ENCODE peak calls at places on chromosomes 3 and 15, in seven cellular contexts. D is activated T-helper 1 cell treated with anti-CD3 and anti-CD28 coated beads, Interleukin-12 subunit alpha, Interleukin-12 subunit beta, Interleukin-2, Interleukin-4 antibody, amounts not matched to agents 30 ng/mL and 10 ng/mL and 1 ng/mL, durations not matched to agents 14 hours and 24 hours and 36 hours; F is RWPE1; A is dorsolateral prefrontal cortex; N is skeletal muscle cell; L is T-helper 2 cell; R is K562. Y is an unnamed sample.

GRCh38 chr3:143754090-143754489 is 94.2 kb downstream of the SLC9A9 start:
- DNase-seq in N (no peak), D (no peak), L (no peak), A (no peak), F (no peak), R (no peak), Y (no peak)

GRCh38 chr15:56233549-56233948 is 10.1 kb downstream of the RFX7 start:
- DNase-seq in L (no peak), D (no peak), A (no peak), F (no peak), R (no peak), N (no peak), Y (no peak)

GRCh38 chr15:38070778-38071177 is 136.3 kb downstream of the TMCO5A start:
- DNase-seq in D (no peak), F (no peak), L (no peak), N (no peak), A (no peak), R (no peak), Y (no peak)

GRCh38 chr3:39978293-39978692 is 168.9 kb downstream of the MYRIP start:
- DNase-seq in A (no peak), F (no peak), R (no peak), N (no peak), D (no peak), L (no peak), Y (no peak)

GRCh38 chr3:55571913-55572312 is 84.8 kb upstream of the WNT5A start:
- DNase-seq in F (no peak), A (peak), L (no peak), D (no peak), N (no peak), R (no peak), Y (no peak)

GRCh38 chr3:108437439-108437838 is 73.0 kb downstream of the MYH15 start:
- DNase-seq in R (no peak), N (no peak), D (no peak), A (no peak), F (no peak), L (no peak), Y (no peak)

GRCh38 chr3:107990433-107990832 is 100.4 kb downstream of the CD47 start:
- DNase-seq in D (no peak), R (no peak), L (no peak), F (no peak), A (no peak), N (no peak), Y (no peak)

GRCh38 chr15:65811835-65812234 is 19.7 kb upstream of the DENND4A start:
- DNase-seq in A (no peak), R (no peak), D (no peak), N (no peak), F (no peak), L (no peak), Y (no peak)

GRCh38 chr3:46141807-46142206 is 66.3 kb downstream of the CCR1 start:
- DNase-seq in F (no peak), A (no peak), N (no peak), D (no peak), L (no peak), R (no peak), Y (no peak)

GRCh38 chr15:44536298-44536961 is 517 bp upstream of the EIF3J start:
- DNase-seq in L (no peak), R (peak), D (peak), A (peak), N (no peak), F (peak), Y (peak)

GRCh38 chr3:116453676-116454346 is 8.5 kb upstream of the LSAMP start:
- DNase-seq in R (no peak), N (no peak), D (no peak), L (no peak), F (no peak), A (no peak), Y (no peak)

GRCh38 chr3:64207289-64208086 is 17.8 kb downstream of the PRICKLE2 start:
- DNase-seq in L (no peak), D (no peak), R (no peak), N (no peak), A (no peak), F (no peak), Y (no peak)

GRCh38 chr3:11907667-11908660 is 61.3 kb upstream of the TAMM41 start:
- DNase-seq in N (no peak), F (no peak), L (no peak), A (peak), D (no peak), R (no peak), Y (no peak)

GRCh38 chr3:179687967-179688535 is 35.2 kb downstream of the USP13 start:
- DNase-seq in N (no peak), F (no peak), D (no peak), R (no peak), L (peak), A (no peak), Y (no peak)

GRCh38 chr3:12557472-12558105 is 702 bp downstream of the MKRN2 start:
- DNase-seq in A (no peak), D (no peak), F (no peak), R (peak), L (peak), N (no peak), Y (no peak)

GRCh38 chr3:46921871-46922271 is 44.4 kb downstream of the PTH1R start:
- DNase-seq in N (no peak), L (no peak), F (no peak), A (no peak), D (no peak), R (no peak), Y (no peak)

GRCh38 chr3:112619295-112619694 is 21.6 kb downstream of the CCDC80 start:
- DNase-seq in R (peak), A (no peak), L (no peak), D (no peak), N (no peak), F (no peak), Y (no peak)

GRCh38 chr15:44720460-44721185 is 9.3 kb downstream of the B2M start:
- DNase-seq in D (no peak), N (no peak), A (no peak), L (peak), R (no peak), F (no peak), Y (peak)

GRCh38 chr15:101175396-101175795 is 76.5 kb downstream of the CHSY1 start:
- DNase-seq in N (no peak), L (no peak), F (no peak), R (no peak), A (no peak), D (no peak), Y (no peak)

GRCh38 chr15:70051948-70052633 is 45.6 kb downstream of the TLE3 start:
- DNase-seq in R (no peak), L (no peak), D (no peak), N (no peak), A (peak), F (no peak), Y (no peak)

GRCh38 chr3:39275963-39276593 is 3.8 kb downstream of the CX3CR1 start:
- DNase-seq in N (no peak), F (no peak), L (no peak), R (no peak), A (no peak), D (no peak), Y (no peak)

GRCh38 chr15:43498988-43499387 is 6.0 kb upstream of the TP53BP1 start:
- DNase-seq in N (no peak), L (no peak), F (no peak), D (no peak), R (peak), A (no peak), Y (no peak)

GRCh38 chr15:44099671-44100070 is 95.4 kb downstream of the FRMD5 start:
- DNase-seq in A (no peak), R (no peak), F (no peak), L (no peak), N (no peak), D (no peak), Y (no peak)

Y was measured in stimulated activated naive CD8-positive, alpha-beta T cell treated with anti-CD3 and anti-CD28 coated beads, Interleukin-15, amount 100 ng/mL, for 72 hours.